ENCODE peak calls at places on chromosome 14, in nine cellular contexts. W, S, Z, R, B, P, H, C and L are unnamed samples.

GRCh38 chr14:25095784-25096390 is 45.9 kb upstream of the STXBP6 start:
- DNase-seq in W (no peak), S (no peak), Z (no peak), R (no peak), B (no peak), P (no peak), H (no peak), C (no peak), L (no peak)

GRCh38 chr14:20661197-20661596 is 19.7 kb upstream of the OR6S1 start:
- DNase-seq in W (no peak), S (no peak), Z (no peak), R (no peak), B (no peak), P (no peak), H (no peak), C (no peak), L (no peak)

GRCh38 chr14:50775357-50775756 is 55.6 kb downstream of the NIN start:
- DNase-seq in W (no peak), S (no peak), Z (no peak), R (no peak), B (peak), P (peak), H (no peak), C (peak), L (no peak)

GRCh38 chr14:67500981-67501380 is 12.5 kb upstream of the TMEM229B start:
- DNase-seq in W (no peak), S (no peak), Z (no peak), R (no peak), B (no peak), P (no peak), H (no peak), C (no peak), L (no peak)

GRCh38 chr14:25090716-25091454 is 40.9 kb upstream of the STXBP6 start:
- DNase-seq in W (no peak), S (no peak), Z (no peak), R (no peak), B (peak), P (peak), H (no peak), C (peak), L (no peak)

GRCh38 chr14:69749956-69750355 is 17.0 kb upstream of the SRSF5 start:
- DNase-seq in W (peak), S (no peak), Z (no peak), R (no peak), B (no peak), P (no peak), H (no peak), C (no peak), L (no peak)

GRCh38 chr14:72075649-72076334 is 143.6 kb downstream of the RGS6 start:
- DNase-seq in W (no peak), S (no peak), Z (no peak), R (no peak), B (no peak), P (no peak), H (no peak), C (peak), L (peak)

GRCh38 chr14:91482278-91483023 is 27.7 kb downstream of the PPP4R3A start:
- DNase-seq in W (no peak), S (no peak), Z (no peak), R (no peak), B (peak), P (no peak), H (no peak), C (no peak), L (no peak)

GRCh38 chr14:105249175-105250007 is 1.1 kb downstream of the BTBD6 start:
- DNase-seq in W (no peak), S (peak), Z (no peak), R (no peak), B (peak), P (no peak), H (no peak), C (peak), L (no peak)

GRCh38 chr14:65472189-65472588 is 59.7 kb downstream of the FUT8 start:
- DNase-seq in W (no peak), S (no peak), Z (no peak), R (no peak), B (no peak), P (no peak), H (no peak), C (peak), L (no peak)

GRCh38 chr14:76958020-76958965 is 70.2 kb downstream of the IRF2BPL start:
- DNase-seq in W (no peak), S (no peak), Z (no peak), R (no peak), B (no peak), P (no peak), H (no peak), C (no peak), L (no peak)

GRCh38 chr14:93775744-93776143 is 12.5 kb downstream of the PRIMA1 start:
- DNase-seq in W (no peak), S (no peak), Z (no peak), R (no peak), B (no peak), P (no peak), H (no peak), C (peak), L (no peak)

GRCh38 chr14:73058923-73059311 is 583 bp downstream of the RBM25 start:
- DNase-seq in W (no peak), S (no peak), Z (no peak), R (no peak), B (peak), P (no peak), H (no peak), C (peak), L (no peak)

GRCh38 chr14:81668626-81669274 is 135.1 kb upstream of the SEL1L start:
- DNase-seq in W (no peak), S (no peak), Z (no peak), R (no peak), B (no peak), P (no peak), H (no peak), C (no peak), L (no peak)

GRCh38 chr14:41915732-41916131 is 309.1 kb downstream of the LRFN5 start:
- DNase-seq in W (no peak), S (no peak), Z (no peak), R (no peak), B (no peak), P (no peak), H (no peak), C (no peak), L (no peak)

GRCh38 chr14:22384167-22384549 is 204.9 kb downstream of the DAD1 start:
- DNase-seq in W (no peak), S (no peak), Z (no peak), R (no peak), B (no peak), P (no peak), H (no peak), C (no peak), L (no peak)

GRCh38 chr14:72892879-72893635 is 844 bp downstream of the DPF3 start:
- DNase-seq in W (no peak), S (peak), Z (peak), R (no peak), B (peak), P (no peak), H (no peak), C (no peak), L (no peak)

GRCh38 chr14:48963231-48963630 is 622.9 kb downstream of the RPS29 start:
- DNase-seq in W (no peak), S (no peak), Z (no peak), R (no peak), B (no peak), P (no peak), H (no peak), C (peak), L (no peak)

GRCh38 chr14:32083315-32083624 is 6.2 kb downstream of the ARHGAP5 start:
- DNase-seq in W (no peak), S (no peak), Z (no peak), R (no peak), B (no peak), P (no peak), H (no peak), C (no peak), L (no peak)

GRCh38 chr14:26930576-26930975 is 332.7 kb upstream of the NOVA1 start:
- DNase-seq in W (no peak), S (no peak), Z (no peak), R (no peak), B (no peak), P (no peak), H (no peak), C (no peak), L (no peak)

GRCh38 chr14:20997564-20997963 is 1.5 kb upstream of the SLC39A2 start:
- DNase-seq in W (no peak), S (no peak), Z (no peak), R (no peak), B (no peak), P (no peak), H (no peak), C (no peak), L (no peak)

GRCh38 chr14:72680853-72681640 is 212.9 kb downstream of the DPF3 start:
- DNase-seq in W (no peak), S (no peak), Z (no peak), R (no peak), B (no peak), P (no peak), H (no peak), C (no peak), L (no peak)

GRCh38 chr14:105199093-105199492 is 18.0 kb upstream of the NUDT14 start:
- DNase-seq in W (no peak), S (no peak), Z (no peak), R (no peak), B (peak), P (no peak), H (no peak), C (no peak), L (no peak)

GRCh38 chr14:44895716-44896115 is 66.0 kb downstream of the KLHL28 start:
- DNase-seq in W (no peak), S (no peak), Z (no peak), R (no peak), B (peak), P (peak), H (no peak), C (peak), L (no peak)

GRCh38 chr14:68143341-68143807 is 323.8 kb downstream of the RAD51B start:
- DNase-seq in W (no peak), S (no peak), Z (no peak), R (no peak), B (peak), P (peak), H (no peak), C (no peak), L (no peak)

GRCh38 chr14:53925201-53925766 is 31.3 kb downstream of the BMP4 start:
- DNase-seq in W (no peak), S (no peak), Z (no peak), R (no peak), B (peak), P (no peak), H (no peak), C (no peak), L (no peak)

GRCh38 chr14:32633214-32633864 is 304.2 kb downstream of the AKAP6 start:
- DNase-seq in W (no peak), S (no peak), Z (no peak), R (no peak), B (no peak), P (no peak), H (no peak), C (no peak), L (no peak)

GRCh38 chr14:91867316-91867988 is at the start of gene TC2N:
- DNase-seq in W (no peak), S (no peak), Z (peak), R (peak), B (no peak), P (no peak), H (no peak), C (no peak), L (no peak)